ENCODE peak calls at places on chromosomes 2 and 18, in six cellular contexts. E is right lobe of liver, I is WTC11, M is left ventricle myocardium inferior, S is astrocyte of the cerebellum, P is heart left ventricle. Q is an unnamed sample.

GRCh38 chr2:241458687-241459086 is 49.7 kb downstream of the STK25 start:
- DNase-seq in P (no peak), M (no peak), I (no peak), E (no peak), S (no peak), Q (no peak)

GRCh38 chr18:7579176-7579922 is 12.2 kb downstream of the PTPRM start:
- DNase-seq in P (no peak), I (no peak), E (no peak), M (no peak), S (no peak), Q (no peak)

GRCh38 chr2:37610638-37611289 is 60.7 kb downstream of the CDC42EP3 start:
- DNase-seq in M (no peak), I (no peak), E (no peak), P (no peak), S (no peak), Q (no peak)

GRCh38 chr2:28231110-28231621 is 161.5 kb upstream of the FOSL2 start:
- DNase-seq in P (peak), S (no peak), I (no peak), E (no peak), M (peak), Q (no peak)

GRCh38 chr2:238571626-238572372 is 145.1 kb downstream of the ASB1 start:
- DNase-seq in E (no peak), I (no peak), P (no peak), M (no peak), S (no peak), Q (no peak)

GRCh38 chr18:79481041-79481790 is 85.5 kb downstream of the NFATC1 start:
- DNase-seq in S (no peak), E (no peak), P (peak), I (no peak), M (peak), Q (peak)

GRCh38 chr2:241931084-241931975 is 61.8 kb downstream of the RTP5 start:
- DNase-seq in S (no peak), I (no peak), E (no peak), P (no peak), M (no peak), Q (no peak)

GRCh38 chr2:169010180-169010579 is 20.9 kb downstream of the ABCB11 start:
- DNase-seq in M (no peak), I (no peak), E (no peak), P (no peak), S (no peak), Q (no peak)

GRCh38 chr2:226797289-226797988 is 2.2 kb downstream of the IRS1 start:
- DNase-seq in E (peak), I (peak), P (peak), S (no peak), M (peak), Q (no peak)

GRCh38 chr2:29810956-29811355 is 110.4 kb downstream of the ALK start:
- DNase-seq in S (no peak), M (no peak), E (no peak), I (no peak), P (no peak), Q (no peak)

GRCh38 chr2:112666764-112667122 is 21.0 kb downstream of the SLC20A1 start:
- DNase-seq in E (no peak), P (no peak), I (no peak), M (no peak), S (no peak), Q (no peak)

GRCh38 chr2:31580321-31581117 is at the start of gene SRD5A2:
- DNase-seq in M (no peak), I (peak), P (no peak), E (peak), S (no peak), Q (peak)

GRCh38 chr18:58863539-58864145 is 1.0 kb upstream of the ZNF532 start:
- DNase-seq in P (peak), I (peak), M (peak), E (peak), S (no peak), Q (no peak)

GRCh38 chr2:7813541-7814310 is 868.1 kb upstream of the ID2 start:
- DNase-seq in P (no peak), I (no peak), M (no peak), E (no peak), S (no peak), Q (no peak)

GRCh38 chr18:25503567-25504081 is 151.7 kb upstream of the ZNF521 start:
- DNase-seq in M (peak), E (no peak), P (peak), I (peak), S (peak), Q (no peak)

GRCh38 chr2:228181098-228182019 is at the start of gene SPHKAP:
- DNase-seq in E (no peak), M (peak), S (no peak), P (peak), I (peak), Q (no peak)

GRCh38 chr2:169280502-169280901 is 81.8 kb downstream of the LRP2 start:
- DNase-seq in E (no peak), I (no peak), S (no peak), P (no peak), M (no peak), Q (no peak)

GRCh38 chr2:29480423-29480822 is 365.2 kb downstream of the CLIP4 start:
- DNase-seq in S (no peak), M (no peak), I (no peak), P (no peak), E (no peak), Q (no peak)

GRCh38 chr2:197274349-197274748 is 36.2 kb downstream of the ANKRD44 start:
- DNase-seq in S (no peak), M (no peak), P (no peak), I (no peak), E (no peak), Q (no peak)
- TF ChIP-seq CTCF in S (no peak), M (no peak), P (no peak), I (no peak), E (no peak), Q (no peak)

GRCh38 chr2:225042800-225043167 is 516 bp upstream of the DOCK10 start:
- DNase-seq in E (no peak), S (no peak), P (no peak), I (peak), M (no peak), Q (no peak)

GRCh38 chr2:225041210-225041870 is 928 bp downstream of the DOCK10 start:
- DNase-seq in P (no peak), M (no peak), E (peak), I (peak), S (peak), Q (peak)

GRCh38 chr2:225040862-225041209 is 1.4 kb downstream of the DOCK10 start:
- DNase-seq in I (peak), M (no peak), S (no peak), P (no peak), E (peak), Q (no peak)

GRCh38 chr2:225038076-225038571 is 4.1 kb downstream of the DOCK10 start:
- DNase-seq in S (no peak), E (no peak), P (no peak), M (no peak), I (no peak), Q (no peak)

DNA sequence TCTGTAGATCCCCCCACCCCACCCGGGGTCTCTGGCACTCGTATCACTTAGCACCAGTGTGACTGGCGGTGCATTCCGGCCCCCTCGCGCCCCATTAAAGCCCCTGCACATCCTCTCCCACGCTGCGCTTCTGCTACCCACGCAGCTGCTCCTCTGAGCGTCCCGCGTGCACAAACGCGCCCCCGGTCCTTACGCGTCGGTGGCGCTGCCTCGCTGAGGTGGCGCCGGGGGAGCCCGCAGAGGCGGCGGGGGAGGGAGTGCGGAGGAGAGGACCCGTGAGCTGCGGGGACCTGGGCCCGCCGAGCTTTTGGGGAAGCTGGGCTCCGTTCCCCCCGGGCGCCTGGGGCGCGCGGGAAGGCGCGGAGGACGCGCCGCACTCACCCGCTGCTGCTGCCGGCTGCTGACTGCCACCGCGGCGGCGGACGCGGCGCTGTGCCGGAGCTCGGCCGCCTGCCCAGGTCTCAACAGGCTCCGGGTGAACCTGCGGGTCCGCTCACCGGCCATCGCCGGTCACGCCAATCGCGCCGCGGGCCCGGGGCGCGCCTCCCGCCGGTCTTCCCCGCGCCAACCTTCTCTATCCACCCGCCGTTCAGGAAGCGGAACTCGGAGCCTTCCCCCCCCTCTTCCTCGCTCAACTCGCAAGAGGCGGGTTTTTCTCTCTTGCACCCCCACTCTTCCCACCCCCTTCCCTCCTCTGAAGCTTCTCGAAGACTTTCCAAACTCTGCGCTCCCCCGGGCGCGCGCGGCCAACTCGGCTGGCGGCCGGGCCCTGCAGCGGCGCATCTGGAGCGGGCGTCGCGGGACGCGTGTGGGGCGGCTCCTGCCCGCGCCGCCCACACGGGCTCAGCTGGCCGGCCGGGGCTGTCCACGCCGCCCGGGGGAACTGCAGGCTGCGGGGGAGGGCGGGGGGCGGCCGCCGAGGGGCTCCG is at the start of gene DOCK10:
- DNase-seq in S (no peak), M (no peak), E (peak), I (peak), P (no peak), Q (peak)
- TF ChIP-seq CTCF in S (no peak), M (no peak), E (no peak), I (no peak), P (no peak), Q (no peak)

GRCh38 chr2:98205901-98206300 is 118.9 kb downstream of the VWA3B start:
- DNase-seq in M (no peak), P (no peak), E (no peak), I (no peak), S (no peak), Q (no peak)
- TF ChIP-seq CTCF in M (no peak), P (no peak), E (no peak), I (no peak), S (no peak), Q (no peak)

GRCh38 chr2:177059313-177059712 is 153.3 kb upstream of the HNRNPA3 start:
- DNase-seq in E (no peak), P (no peak), S (no peak), I (no peak), M (no peak), Q (no peak)

GRCh38 chr2:177058747-177059146 is 153.8 kb upstream of the HNRNPA3 start:
- DNase-seq in P (no peak), E (no peak), M (no peak), S (no peak), I (no peak), Q (no peak)

GRCh38 chr2:177051278-177051677 is 161.3 kb upstream of the HNRNPA3 start:
- DNase-seq in E (no peak), P (no peak), M (no peak), S (no peak), I (no peak), Q (no peak)

GRCh38 chr2:177056540-177056939 is 156.1 kb upstream of the HNRNPA3 start:
- DNase-seq in I (peak), S (no peak), P (no peak), E (no peak), M (no peak), Q (no peak)
- TF ChIP-seq CTCF in I (no peak), S (no peak), P (no peak), E (no peak), M (no peak), Q (no peak)

GRCh38 chr18:69432847-69433246 is 32.2 kb downstream of the DOK6 start:
- DNase-seq in S (no peak), M (no peak), E (no peak), I (no peak), P (no peak), Q (no peak)

GRCh38 chr18:69435000-69435399 is 34.3 kb downstream of the DOK6 start:
- DNase-seq in E (no peak), S (no peak), I (no peak), P (no peak), M (no peak), Q (no peak)
- TF ChIP-seq CTCF in E (no peak), S (no peak), I (no peak), P (no peak), M (no peak), Q (no peak)

GRCh38 chr2:128172191-128172590 is 81.2 kb downstream of the UGGT1 start:
- DNase-seq in M (no peak), S (no peak), E (no peak), I (no peak), P (no peak), Q (no peak)
- TF ChIP-seq CTCF in M (peak), S (peak), E (peak), I (no peak), P (peak), Q (no peak)

GRCh38 chr2:21415234-21415633 is 291.5 kb downstream of the TDRD15 start:
- DNase-seq in E (no peak), P (no peak), M (no peak), S (no peak), I (peak), Q (no peak)
- TF ChIP-seq CTCF in E (no peak), P (no peak), M (peak), S (peak), I (peak), Q (no peak)

Q was measured in CD14-positive monocyte.